ENCODE peak calls at places on chromosomes 12 and 14, in seven cellular contexts. One of them, this sample, is unnamed.

GRCh38 chr12:95277139-95277538 is 59.5 kb downstream of the VEZT start:
- DNase-seq in CD8-positive, alpha-beta memory T cell: no peak
- DNase-seq in IMR-90: peak
- DNase-seq in fibroblast of mammary gland: peak
- DNase-seq in HepG2: no peak
- DNase-seq in astrocyte of the spinal cord: peak
- DNase-seq in CD4-positive, alpha-beta memory T cell: no peak
- DNase-seq in this sample: peak

GRCh38 chr12:89706551-89707348 is 1.9 kb downstream of the ATP2B1 start:
- DNase-seq in CD8-positive, alpha-beta memory T cell: no peak
- DNase-seq in IMR-90: peak
- DNase-seq in fibroblast of mammary gland: peak
- DNase-seq in HepG2: no peak
- DNase-seq in astrocyte of the spinal cord: peak
- DNase-seq in CD4-positive, alpha-beta memory T cell: no peak
- DNase-seq in this sample: peak

GRCh38 chr12:52506858-52507715 is 13.1 kb downstream of the KRT5 start:
- DNase-seq in CD8-positive, alpha-beta memory T cell: no peak
- DNase-seq in IMR-90: peak
- DNase-seq in fibroblast of mammary gland: peak
- DNase-seq in HepG2: peak
- DNase-seq in astrocyte of the spinal cord: peak
- DNase-seq in CD4-positive, alpha-beta memory T cell: peak
- DNase-seq in this sample: peak

GRCh38 chr12:78087363-78087675 is 256.6 kb downstream of the NAV3 start:
- DNase-seq in CD8-positive, alpha-beta memory T cell: no peak
- DNase-seq in IMR-90: peak
- DNase-seq in fibroblast of mammary gland: no peak
- DNase-seq in HepG2: no peak
- DNase-seq in astrocyte of the spinal cord: peak
- DNase-seq in CD4-positive, alpha-beta memory T cell: no peak
- DNase-seq in this sample: peak

GRCh38 chr12:70467908-70468733 is 102.0 kb downstream of the KCNMB4 start:
- DNase-seq in CD8-positive, alpha-beta memory T cell: no peak
- DNase-seq in IMR-90: no peak
- DNase-seq in fibroblast of mammary gland: no peak
- DNase-seq in HepG2: peak
- DNase-seq in astrocyte of the spinal cord: no peak
- DNase-seq in CD4-positive, alpha-beta memory T cell: no peak
- DNase-seq in this sample: no peak

GRCh38 chr14:71659165-71659564 is 273.1 kb upstream of the RGS6 start:
- DNase-seq in CD8-positive, alpha-beta memory T cell: no peak
- DNase-seq in IMR-90: peak
- DNase-seq in fibroblast of mammary gland: peak
- DNase-seq in HepG2: peak
- DNase-seq in astrocyte of the spinal cord: peak
- DNase-seq in CD4-positive, alpha-beta memory T cell: no peak
- DNase-seq in this sample: peak

GRCh38 chr12:118357327-118358007 is 15.2 kb downstream of the TAOK3 start:
- DNase-seq in CD8-positive, alpha-beta memory T cell: peak
- DNase-seq in IMR-90: peak
- DNase-seq in fibroblast of mammary gland: peak
- DNase-seq in HepG2: no peak
- DNase-seq in astrocyte of the spinal cord: peak
- DNase-seq in CD4-positive, alpha-beta memory T cell: peak
- DNase-seq in this sample: no peak

GRCh38 chr14:99318091-99318958 is 46.3 kb upstream of the BCL11B start:
- DNase-seq in CD8-positive, alpha-beta memory T cell: no peak
- DNase-seq in IMR-90: no peak
- DNase-seq in fibroblast of mammary gland: no peak
- DNase-seq in HepG2: peak
- DNase-seq in astrocyte of the spinal cord: no peak
- DNase-seq in CD4-positive, alpha-beta memory T cell: no peak
- DNase-seq in this sample: no peak

GRCh38 chr14:71467419-71467818 is 464.8 kb upstream of the RGS6 start:
- DNase-seq in CD8-positive, alpha-beta memory T cell: no peak
- DNase-seq in IMR-90: no peak
- DNase-seq in fibroblast of mammary gland: peak
- DNase-seq in HepG2: no peak
- DNase-seq in astrocyte of the spinal cord: no peak
- DNase-seq in CD4-positive, alpha-beta memory T cell: no peak
- DNase-seq in this sample: no peak

GRCh38 chr12:10033783-10034381 is 3.4 kb downstream of the CLEC9A start:
- DNase-seq in CD8-positive, alpha-beta memory T cell: no peak
- DNase-seq in IMR-90: peak
- DNase-seq in fibroblast of mammary gland: peak
- DNase-seq in HepG2: no peak
- DNase-seq in astrocyte of the spinal cord: peak
- DNase-seq in CD4-positive, alpha-beta memory T cell: no peak
- DNase-seq in this sample: peak

GRCh38 chr12:114361545-114361944 is 44.4 kb downstream of the TBX5 start:
- DNase-seq in CD8-positive, alpha-beta memory T cell: no peak
- DNase-seq in IMR-90: no peak
- DNase-seq in fibroblast of mammary gland: no peak
- DNase-seq in HepG2: no peak
- DNase-seq in astrocyte of the spinal cord: no peak
- DNase-seq in CD4-positive, alpha-beta memory T cell: no peak
- DNase-seq in this sample: no peak

GRCh38 chr14:37037636-37038387 is 134.6 kb downstream of the SLC25A21 start:
- DNase-seq in CD8-positive, alpha-beta memory T cell: no peak
- DNase-seq in IMR-90: no peak
- DNase-seq in fibroblast of mammary gland: peak
- DNase-seq in HepG2: peak
- DNase-seq in astrocyte of the spinal cord: no peak
- DNase-seq in CD4-positive, alpha-beta memory T cell: no peak
- DNase-seq in this sample: no peak

GRCh38 chr12:268483-268840 is 5.8 kb upstream of the SLC6A13 start:
- DNase-seq in CD8-positive, alpha-beta memory T cell: no peak
- DNase-seq in IMR-90: no peak
- DNase-seq in fibroblast of mammary gland: no peak
- DNase-seq in HepG2: no peak
- DNase-seq in astrocyte of the spinal cord: no peak
- DNase-seq in CD4-positive, alpha-beta memory T cell: no peak
- DNase-seq in this sample: no peak

GRCh38 chr14:54435500-54435981 is 5.6 kb downstream of the CNIH1 start:
- DNase-seq in CD8-positive, alpha-beta memory T cell: no peak
- DNase-seq in IMR-90: peak
- DNase-seq in fibroblast of mammary gland: peak
- DNase-seq in HepG2: no peak
- DNase-seq in astrocyte of the spinal cord: peak
- DNase-seq in CD4-positive, alpha-beta memory T cell: no peak
- DNase-seq in this sample: peak

GRCh38 chr12:89166525-89166934 is 185.8 kb downstream of the DUSP6 start:
- DNase-seq in CD8-positive, alpha-beta memory T cell: no peak
- DNase-seq in IMR-90: peak
- DNase-seq in fibroblast of mammary gland: peak
- DNase-seq in HepG2: no peak
- DNase-seq in astrocyte of the spinal cord: peak
- DNase-seq in CD4-positive, alpha-beta memory T cell: no peak
- DNase-seq in this sample: no peak

GRCh38 chr12:105874121-105874520 is 264.6 kb downstream of the NUAK1 start:
- DNase-seq in CD8-positive, alpha-beta memory T cell: no peak
- DNase-seq in IMR-90: no peak
- DNase-seq in fibroblast of mammary gland: no peak
- DNase-seq in HepG2: no peak
- DNase-seq in astrocyte of the spinal cord: no peak
- DNase-seq in CD4-positive, alpha-beta memory T cell: no peak
- DNase-seq in this sample: no peak
- H3K4me3 ChIP-seq in CD8-positive, alpha-beta memory T cell: no peak
- H3K4me3 ChIP-seq in IMR-90: no peak
- H3K4me3 ChIP-seq in fibroblast of mammary gland: no peak
- H3K4me3 ChIP-seq in HepG2: no peak
- H3K4me3 ChIP-seq in astrocyte of the spinal cord: no peak
- H3K4me3 ChIP-seq in CD4-positive, alpha-beta memory T cell: no peak
- H3K4me3 ChIP-seq in this sample: no peak

GRCh38 chr12:122503783-122504590 is 3.3 kb upstream of the ZCCHC8 start:
- DNase-seq in CD8-positive, alpha-beta memory T cell: no peak
- DNase-seq in IMR-90: no peak
- DNase-seq in fibroblast of mammary gland: no peak
- DNase-seq in HepG2: no peak
- DNase-seq in astrocyte of the spinal cord: no peak
- DNase-seq in CD4-positive, alpha-beta memory T cell: no peak
- DNase-seq in this sample: no peak

GRCh38 chr12:122501489-122501989 is 807 bp upstream of the ZCCHC8 start:
- DNase-seq in CD8-positive, alpha-beta memory T cell: no peak
- DNase-seq in IMR-90: no peak
- DNase-seq in fibroblast of mammary gland: no peak
- DNase-seq in HepG2: no peak
- DNase-seq in astrocyte of the spinal cord: no peak
- DNase-seq in CD4-positive, alpha-beta memory T cell: no peak
- DNase-seq in this sample: no peak

GRCh38 chr12:122503147-122503751 is 2.5 kb upstream of the ZCCHC8 start:
- DNase-seq in CD8-positive, alpha-beta memory T cell: no peak
- DNase-seq in IMR-90: peak
- DNase-seq in fibroblast of mammary gland: no peak
- DNase-seq in HepG2: no peak
- DNase-seq in astrocyte of the spinal cord: no peak
- DNase-seq in CD4-positive, alpha-beta memory T cell: no peak
- DNase-seq in this sample: no peak

GRCh38 chr12:122500685-122501488 is at the start of gene ZCCHC8:
- DNase-seq in CD8-positive, alpha-beta memory T cell: peak
- DNase-seq in IMR-90: peak
- DNase-seq in fibroblast of mammary gland: peak
- DNase-seq in HepG2: peak
- DNase-seq in astrocyte of the spinal cord: peak
- DNase-seq in CD4-positive, alpha-beta memory T cell: peak
- DNase-seq in this sample: peak

DNA sequence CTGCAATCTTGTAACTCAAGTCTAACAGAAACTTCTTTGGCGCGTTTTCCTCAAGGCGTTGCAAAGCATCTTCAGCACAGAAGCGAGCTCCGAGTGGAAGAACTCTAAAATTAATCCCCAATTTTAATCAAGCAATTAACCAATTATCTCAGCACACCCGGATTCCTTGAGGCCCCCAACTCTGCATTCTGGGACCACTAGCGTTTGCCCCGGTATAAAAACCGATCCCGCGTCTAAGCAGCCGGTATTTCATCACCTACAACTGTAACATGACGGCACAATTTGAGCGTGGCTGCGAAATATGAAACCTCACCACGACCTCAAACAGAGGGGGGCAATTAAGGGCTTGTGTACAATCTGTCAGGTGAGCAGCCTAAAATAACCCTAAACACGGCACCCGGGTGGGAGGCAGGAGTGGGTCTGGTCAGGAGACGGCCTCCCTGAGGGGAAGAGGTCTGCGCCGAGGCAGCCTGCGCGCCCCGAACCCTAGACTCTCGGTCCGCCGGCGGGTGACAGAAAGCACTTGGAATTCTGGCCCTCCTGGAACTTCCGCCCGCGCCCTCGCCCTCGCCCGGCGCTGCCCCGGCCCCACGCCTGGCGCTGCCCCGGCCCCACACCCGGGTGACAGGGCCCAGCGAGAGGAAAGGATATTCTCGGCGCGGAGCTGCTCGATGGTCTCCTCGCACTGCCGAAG is 594 bp downstream of the ZCCHC8 start:
- DNase-seq in CD8-positive, alpha-beta memory T cell: peak
- DNase-seq in IMR-90: peak
- DNase-seq in fibroblast of mammary gland: peak
- DNase-seq in HepG2: peak
- DNase-seq in astrocyte of the spinal cord: peak
- DNase-seq in CD4-positive, alpha-beta memory T cell: peak
- DNase-seq in this sample: peak
- H3K4me3 ChIP-seq in CD8-positive, alpha-beta memory T cell: peak
- H3K4me3 ChIP-seq in IMR-90: peak
- H3K4me3 ChIP-seq in fibroblast of mammary gland: peak
- H3K4me3 ChIP-seq in HepG2: peak
- H3K4me3 ChIP-seq in astrocyte of the spinal cord: peak
- H3K4me3 ChIP-seq in CD4-positive, alpha-beta memory T cell: peak
- H3K4me3 ChIP-seq in this sample: peak

GRCh38 chr12:64742371-64742770 is 16.8 kb downstream of the GNS start:
- DNase-seq in CD8-positive, alpha-beta memory T cell: no peak
- DNase-seq in IMR-90: no peak
- DNase-seq in fibroblast of mammary gland: no peak
- DNase-seq in HepG2: no peak
- DNase-seq in astrocyte of the spinal cord: no peak
- DNase-seq in CD4-positive, alpha-beta memory T cell: no peak
- DNase-seq in this sample: no peak

GRCh38 chr12:64745259-64745807 is 13.9 kb downstream of the GNS start:
- DNase-seq in CD8-positive, alpha-beta memory T cell: no peak
- DNase-seq in IMR-90: no peak
- DNase-seq in fibroblast of mammary gland: no peak
- DNase-seq in HepG2: no peak
- DNase-seq in astrocyte of the spinal cord: no peak
- DNase-seq in CD4-positive, alpha-beta memory T cell: no peak
- DNase-seq in this sample: no peak

GRCh38 chr12:64746663-64747062 is 12.5 kb downstream of the GNS start:
- DNase-seq in CD8-positive, alpha-beta memory T cell: no peak
- DNase-seq in IMR-90: peak
- DNase-seq in fibroblast of mammary gland: peak
- DNase-seq in HepG2: no peak
- DNase-seq in astrocyte of the spinal cord: peak
- DNase-seq in CD4-positive, alpha-beta memory T cell: no peak
- DNase-seq in this sample: peak

GRCh38 chr12:64747681-64748080 is 11.5 kb downstream of the GNS start:
- DNase-seq in CD8-positive, alpha-beta memory T cell: no peak
- DNase-seq in IMR-90: no peak
- DNase-seq in fibroblast of mammary gland: peak
- DNase-seq in HepG2: no peak
- DNase-seq in astrocyte of the spinal cord: peak
- DNase-seq in CD4-positive, alpha-beta memory T cell: no peak
- DNase-seq in this sample: no peak

DNA sequence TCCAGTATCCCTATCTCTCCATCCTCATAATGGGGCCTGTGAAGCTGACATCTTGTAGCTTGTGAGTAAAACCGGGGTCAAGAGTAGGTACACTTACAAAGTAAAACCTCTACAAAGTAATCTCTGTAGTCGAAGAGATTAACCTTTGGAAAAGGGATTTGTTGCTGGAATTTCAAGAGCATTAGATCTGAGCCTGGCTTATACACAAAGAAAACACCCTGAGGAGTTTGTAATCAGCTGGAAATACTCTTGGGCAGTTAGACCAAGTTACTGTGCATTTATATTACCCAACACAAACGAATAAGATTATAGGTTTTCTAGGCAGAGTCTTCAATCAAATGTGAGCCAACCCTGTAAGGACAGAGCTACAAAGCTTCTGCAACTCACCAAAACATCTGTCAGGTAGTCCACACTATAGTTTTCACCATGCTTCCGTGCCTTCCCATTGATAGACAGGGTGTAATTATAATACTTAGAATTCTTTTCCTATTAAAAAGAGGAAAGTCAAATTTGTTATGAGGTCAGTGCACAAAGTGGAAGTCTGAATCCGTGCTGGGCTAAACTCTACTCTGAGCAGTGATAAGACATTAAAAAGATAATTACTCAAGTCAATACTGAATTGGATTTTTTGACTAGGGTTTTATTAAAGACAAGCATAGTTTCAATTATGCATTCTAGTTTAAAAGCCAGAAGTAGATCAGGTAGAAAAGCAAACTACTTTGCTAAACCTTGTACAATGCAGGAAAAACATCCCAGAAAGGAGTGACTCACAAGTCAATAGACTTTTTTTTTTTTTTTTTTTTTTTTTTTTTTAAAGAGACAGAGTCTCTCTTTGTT is 14.6 kb downstream of the GNS start:
- DNase-seq in CD8-positive, alpha-beta memory T cell: no peak
- DNase-seq in IMR-90: peak
- DNase-seq in fibroblast of mammary gland: peak
- DNase-seq in HepG2: peak
- DNase-seq in astrocyte of the spinal cord: peak
- DNase-seq in CD4-positive, alpha-beta memory T cell: no peak
- DNase-seq in this sample: peak
- H3K4me3 ChIP-seq in CD8-positive, alpha-beta memory T cell: no peak
- H3K4me3 ChIP-seq in IMR-90: no peak
- H3K4me3 ChIP-seq in fibroblast of mammary gland: no peak
- H3K4me3 ChIP-seq in HepG2: no peak
- H3K4me3 ChIP-seq in astrocyte of the spinal cord: no peak
- H3K4me3 ChIP-seq in CD4-positive, alpha-beta memory T cell: no peak
- H3K4me3 ChIP-seq in this sample: no peak

GRCh38 chr12:103846415-103846814 is 5.4 kb upstream of the NT5DC3 start:
- DNase-seq in CD8-positive, alpha-beta memory T cell: no peak
- DNase-seq in IMR-90: no peak
- DNase-seq in fibroblast of mammary gland: no peak
- DNase-seq in HepG2: no peak
- DNase-seq in astrocyte of the spinal cord: no peak
- DNase-seq in CD4-positive, alpha-beta memory T cell: no peak
- DNase-seq in this sample: no peak
- H3K4me3 ChIP-seq in CD8-positive, alpha-beta memory T cell: no peak
- H3K4me3 ChIP-seq in IMR-90: no peak
- H3K4me3 ChIP-seq in fibroblast of mammary gland: no peak
- H3K4me3 ChIP-seq in HepG2: no peak
- H3K4me3 ChIP-seq in astrocyte of the spinal cord: no peak
- H3K4me3 ChIP-seq in CD4-positive, alpha-beta memory T cell: no peak
- H3K4me3 ChIP-seq in this sample: no peak